ENCODE peak calls at places on chromosomes 2 and 18, in eight cellular contexts. One of them, this sample, is unnamed.

GRCh38 chr2:237434916-237435315 is 21.0 kb upstream of the COL6A3 start:
- DNase-seq in mesendoderm: no peak
- DNase-seq in A549: no peak
- DNase-seq in naive thymus-derived CD8-positive, alpha-beta T cell: peak; percentile 62
- DNase-seq in NCI-H226: peak; percentile 14
- DNase-seq in cortex of kidney: no peak
- DNase-seq in activated CD8-positive, alpha-beta T cell treated with anti-CD3 and anti-CD28 coated beads for 36 hours: peak; percentile 94
- DNase-seq in AG08395: peak; percentile 40
- DNase-seq in this sample: no peak

GRCh38 chr18:7812431-7813063 is 245.4 kb downstream of the PTPRM start:
- DNase-seq in mesendoderm: no peak
- DNase-seq in A549: no peak
- DNase-seq in naive thymus-derived CD8-positive, alpha-beta T cell: no peak
- DNase-seq in NCI-H226: peak; percentile 76
- DNase-seq in cortex of kidney: no peak
- DNase-seq in activated CD8-positive, alpha-beta T cell treated with anti-CD3 and anti-CD28 coated beads for 36 hours: no peak
- DNase-seq in AG08395: peak; percentile 89
- DNase-seq in this sample: no peak

GRCh38 chr2:2116657-2117056 is 214.4 kb downstream of the MYT1L start:
- DNase-seq in mesendoderm: no peak
- DNase-seq in A549: no peak
- DNase-seq in naive thymus-derived CD8-positive, alpha-beta T cell: no peak
- DNase-seq in NCI-H226: no peak
- DNase-seq in cortex of kidney: no peak
- DNase-seq in activated CD8-positive, alpha-beta T cell treated with anti-CD3 and anti-CD28 coated beads for 36 hours: no peak
- DNase-seq in AG08395: no peak
- DNase-seq in this sample: no peak

GRCh38 chr2:168705534-168706470 is 96.6 kb upstream of the NOSTRIN start:
- DNase-seq in mesendoderm: peak; percentile 42
- DNase-seq in A549: peak; percentile 3
- DNase-seq in naive thymus-derived CD8-positive, alpha-beta T cell: no peak
- DNase-seq in NCI-H226: no peak
- DNase-seq in cortex of kidney: no peak
- DNase-seq in activated CD8-positive, alpha-beta T cell treated with anti-CD3 and anti-CD28 coated beads for 36 hours: no peak
- DNase-seq in AG08395: peak; percentile 26
- DNase-seq in this sample: peak; percentile 30

GRCh38 chr2:54699665-54700064 is 23.8 kb upstream of the EML6 start:
- DNase-seq in mesendoderm: no peak
- DNase-seq in A549: no peak
- DNase-seq in naive thymus-derived CD8-positive, alpha-beta T cell: no peak
- DNase-seq in NCI-H226: no peak
- DNase-seq in cortex of kidney: no peak
- DNase-seq in activated CD8-positive, alpha-beta T cell treated with anti-CD3 and anti-CD28 coated beads for 36 hours: no peak
- DNase-seq in AG08395: no peak
- DNase-seq in this sample: no peak

GRCh38 chr18:74351354-74351753 is 35.7 kb downstream of the C18orf63 start:
- DNase-seq in mesendoderm: peak; percentile 77
- DNase-seq in A549: no peak
- DNase-seq in naive thymus-derived CD8-positive, alpha-beta T cell: no peak
- DNase-seq in NCI-H226: no peak
- DNase-seq in cortex of kidney: no peak
- DNase-seq in activated CD8-positive, alpha-beta T cell treated with anti-CD3 and anti-CD28 coated beads for 36 hours: no peak
- DNase-seq in AG08395: peak; percentile 79
- DNase-seq in this sample: no peak

GRCh38 chr2:204825054-204825453 is 279.8 kb downstream of the PARD3B start:
- DNase-seq in mesendoderm: peak; percentile 49
- DNase-seq in A549: no peak
- DNase-seq in naive thymus-derived CD8-positive, alpha-beta T cell: no peak
- DNase-seq in NCI-H226: no peak
- DNase-seq in cortex of kidney: no peak
- DNase-seq in activated CD8-positive, alpha-beta T cell treated with anti-CD3 and anti-CD28 coated beads for 36 hours: no peak
- DNase-seq in AG08395: no peak
- DNase-seq in this sample: no peak

GRCh38 chr2:9232886-9233285 is 26.3 kb downstream of the ASAP2 start:
- DNase-seq in mesendoderm: no peak
- DNase-seq in A549: no peak
- DNase-seq in naive thymus-derived CD8-positive, alpha-beta T cell: no peak
- DNase-seq in NCI-H226: peak; percentile 30
- DNase-seq in cortex of kidney: no peak
- DNase-seq in activated CD8-positive, alpha-beta T cell treated with anti-CD3 and anti-CD28 coated beads for 36 hours: no peak
- DNase-seq in AG08395: peak; percentile 24
- DNase-seq in this sample: peak; percentile 18

GRCh38 chr2:113229795-113230194 is 48.9 kb downstream of the PAX8 start:
- DNase-seq in mesendoderm: no peak
- DNase-seq in A549: no peak
- DNase-seq in naive thymus-derived CD8-positive, alpha-beta T cell: no peak
- DNase-seq in NCI-H226: no peak
- DNase-seq in cortex of kidney: no peak
- DNase-seq in activated CD8-positive, alpha-beta T cell treated with anti-CD3 and anti-CD28 coated beads for 36 hours: no peak
- DNase-seq in AG08395: no peak
- DNase-seq in this sample: no peak

GRCh38 chr18:1018211-1018651 is 113.6 kb downstream of the ADCYAP1 start:
- DNase-seq in mesendoderm: peak; percentile 27
- DNase-seq in A549: no peak
- DNase-seq in naive thymus-derived CD8-positive, alpha-beta T cell: no peak
- DNase-seq in NCI-H226: no peak
- DNase-seq in cortex of kidney: no peak
- DNase-seq in activated CD8-positive, alpha-beta T cell treated with anti-CD3 and anti-CD28 coated beads for 36 hours: no peak
- DNase-seq in AG08395: no peak
- DNase-seq in this sample: no peak

GRCh38 chr2:96400049-96401000 is 64.8 kb downstream of the NCAPH start:
- DNase-seq in mesendoderm: no peak
- DNase-seq in A549: no peak
- DNase-seq in naive thymus-derived CD8-positive, alpha-beta T cell: no peak
- DNase-seq in NCI-H226: no peak
- DNase-seq in cortex of kidney: no peak
- DNase-seq in activated CD8-positive, alpha-beta T cell treated with anti-CD3 and anti-CD28 coated beads for 36 hours: no peak
- DNase-seq in AG08395: no peak
- DNase-seq in this sample: no peak

GRCh38 chr2:17752892-17753802 is 463 bp downstream of the SMC6 start:
- DNase-seq in mesendoderm: peak; percentile 83
- DNase-seq in A549: peak; percentile 53
- DNase-seq in naive thymus-derived CD8-positive, alpha-beta T cell: peak; percentile 9
- DNase-seq in NCI-H226: peak; percentile 20
- DNase-seq in cortex of kidney: peak; percentile 57
- DNase-seq in activated CD8-positive, alpha-beta T cell treated with anti-CD3 and anti-CD28 coated beads for 36 hours: peak; percentile 48
- DNase-seq in AG08395: peak; percentile 28
- DNase-seq in this sample: peak; percentile 82

GRCh38 chr18:8818982-8819381 is 113.6 kb downstream of the MTCL1 start:
- DNase-seq in mesendoderm: no peak
- DNase-seq in A549: no peak
- DNase-seq in naive thymus-derived CD8-positive, alpha-beta T cell: no peak
- DNase-seq in NCI-H226: no peak
- DNase-seq in cortex of kidney: no peak
- DNase-seq in activated CD8-positive, alpha-beta T cell treated with anti-CD3 and anti-CD28 coated beads for 36 hours: no peak
- DNase-seq in AG08395: no peak
- DNase-seq in this sample: no peak

GRCh38 chr2:112542123-112542973 is at the start of gene POLR1B:
- DNase-seq in mesendoderm: peak; percentile 94
- DNase-seq in A549: peak; percentile 81
- DNase-seq in naive thymus-derived CD8-positive, alpha-beta T cell: peak; percentile 62
- DNase-seq in NCI-H226: peak; percentile 77
- DNase-seq in cortex of kidney: peak; percentile 59
- DNase-seq in activated CD8-positive, alpha-beta T cell treated with anti-CD3 and anti-CD28 coated beads for 36 hours: peak; percentile 86
- DNase-seq in AG08395: peak; percentile 80
- DNase-seq in this sample: peak; percentile 95

GRCh38 chr2:24179683-24180082 is 4.8 kb downstream of the FAM228A start:
- DNase-seq in mesendoderm: no peak
- DNase-seq in A549: no peak
- DNase-seq in naive thymus-derived CD8-positive, alpha-beta T cell: no peak
- DNase-seq in NCI-H226: no peak
- DNase-seq in cortex of kidney: no peak
- DNase-seq in activated CD8-positive, alpha-beta T cell treated with anti-CD3 and anti-CD28 coated beads for 36 hours: no peak
- DNase-seq in AG08395: no peak
- DNase-seq in this sample: no peak

GRCh38 chr2:146576301-146576700 is 1268.5 kb upstream of the ACVR2A start:
- DNase-seq in mesendoderm: no peak
- DNase-seq in A549: no peak
- DNase-seq in naive thymus-derived CD8-positive, alpha-beta T cell: no peak
- DNase-seq in NCI-H226: no peak
- DNase-seq in cortex of kidney: no peak
- DNase-seq in activated CD8-positive, alpha-beta T cell treated with anti-CD3 and anti-CD28 coated beads for 36 hours: no peak
- DNase-seq in AG08395: peak; percentile 6
- DNase-seq in this sample: no peak

GRCh38 chr2:32742381-32742780 is 114.5 kb downstream of the TTC27 start:
- DNase-seq in mesendoderm: no peak
- DNase-seq in A549: no peak
- DNase-seq in naive thymus-derived CD8-positive, alpha-beta T cell: no peak
- DNase-seq in NCI-H226: peak; percentile 19
- DNase-seq in cortex of kidney: no peak
- DNase-seq in activated CD8-positive, alpha-beta T cell treated with anti-CD3 and anti-CD28 coated beads for 36 hours: no peak
- DNase-seq in AG08395: no peak
- DNase-seq in this sample: no peak

GRCh38 chr2:183148967-183149366 is 24.7 kb downstream of the NUP35 start:
- DNase-seq in mesendoderm: no peak
- DNase-seq in A549: no peak
- DNase-seq in naive thymus-derived CD8-positive, alpha-beta T cell: no peak
- DNase-seq in NCI-H226: no peak
- DNase-seq in cortex of kidney: no peak
- DNase-seq in activated CD8-positive, alpha-beta T cell treated with anti-CD3 and anti-CD28 coated beads for 36 hours: no peak
- DNase-seq in AG08395: no peak
- DNase-seq in this sample: no peak

GRCh38 chr18:65215865-65216466 is 534.8 kb upstream of the CDH7 start:
- DNase-seq in mesendoderm: no peak
- DNase-seq in A549: no peak
- DNase-seq in naive thymus-derived CD8-positive, alpha-beta T cell: no peak
- DNase-seq in NCI-H226: no peak
- DNase-seq in cortex of kidney: no peak
- DNase-seq in activated CD8-positive, alpha-beta T cell treated with anti-CD3 and anti-CD28 coated beads for 36 hours: no peak
- DNase-seq in AG08395: no peak
- DNase-seq in this sample: no peak

GRCh38 chr2:45263147-45263546 is 253.9 kb upstream of the SIX2 start:
- DNase-seq in mesendoderm: peak; percentile 89
- DNase-seq in A549: no peak
- DNase-seq in naive thymus-derived CD8-positive, alpha-beta T cell: no peak
- DNase-seq in NCI-H226: no peak
- DNase-seq in cortex of kidney: no peak
- DNase-seq in activated CD8-positive, alpha-beta T cell treated with anti-CD3 and anti-CD28 coated beads for 36 hours: no peak
- DNase-seq in AG08395: no peak
- DNase-seq in this sample: peak; percentile 37

GRCh38 chr2:127597046-127597983 is 48.6 kb upstream of the GPR17 start:
- DNase-seq in mesendoderm: no peak
- DNase-seq in A549: no peak
- DNase-seq in naive thymus-derived CD8-positive, alpha-beta T cell: no peak
- DNase-seq in NCI-H226: no peak
- DNase-seq in cortex of kidney: no peak
- DNase-seq in activated CD8-positive, alpha-beta T cell treated with anti-CD3 and anti-CD28 coated beads for 36 hours: no peak
- DNase-seq in AG08395: no peak
- DNase-seq in this sample: peak; percentile 30

GRCh38 chr2:13102340-13103063 is 385.8 kb downstream of the TRIB2 start:
- DNase-seq in mesendoderm: no peak
- DNase-seq in A549: no peak
- DNase-seq in naive thymus-derived CD8-positive, alpha-beta T cell: no peak
- DNase-seq in NCI-H226: no peak
- DNase-seq in cortex of kidney: no peak
- DNase-seq in activated CD8-positive, alpha-beta T cell treated with anti-CD3 and anti-CD28 coated beads for 36 hours: no peak
- DNase-seq in AG08395: no peak
- DNase-seq in this sample: no peak

GRCh38 chr18:28189400-28190239 is 12.7 kb upstream of the CDH2 start:
- DNase-seq in mesendoderm: peak; percentile 83
- DNase-seq in A549: no peak
- DNase-seq in naive thymus-derived CD8-positive, alpha-beta T cell: no peak
- DNase-seq in NCI-H226: peak; percentile 48
- DNase-seq in cortex of kidney: no peak
- DNase-seq in activated CD8-positive, alpha-beta T cell treated with anti-CD3 and anti-CD28 coated beads for 36 hours: peak; percentile 53
- DNase-seq in AG08395: peak; percentile 56
- DNase-seq in this sample: peak; percentile 82

This sample was measured in endodermal cell.